ENCODE peak calls at places on chromosome 3, in nine cellular contexts. E is Peyer's patch, B is lower leg skin, Q is GM12891, D is stomach, U is heart left ventricle, O is A549, N is thyroid gland, Y is right lobe of liver. P is an unnamed sample.

GRCh38 chr3:126539558-126540250 is 15.7 kb downstream of the CHST13 start:
- DNase-seq in B (peak), Q (no peak), E (peak), O (no peak), N (no peak), Y (peak), U (no peak), D (no peak), P (no peak)

GRCh38 chr3:155202626-155203025 is 90.9 kb downstream of the STRIT1 start:
- DNase-seq in N (no peak), Q (no peak), U (no peak), B (peak), D (no peak), O (no peak), Y (no peak), E (no peak), P (no peak)

GRCh38 chr3:128179474-128179819 is 26.2 kb downstream of the EEFSEC start:
- DNase-seq in E (no peak), U (no peak), O (no peak), D (no peak), Q (no peak), N (no peak), Y (no peak), B (peak), P (no peak)

GRCh38 chr3:57082481-57082880 is 22.0 kb downstream of the SPATA12 start:
- DNase-seq in N (no peak), D (no peak), O (no peak), U (no peak), Q (no peak), Y (no peak), E (no peak), B (no peak), P (no peak)

GRCh38 chr3:111338059-111338698 is 203.8 kb upstream of the CD96 start:
- DNase-seq in N (peak), B (no peak), E (peak), Q (no peak), Y (peak), D (peak), U (peak), O (peak), P (peak)

GRCh38 chr3:24185738-24186384 is 240.8 kb downstream of the NR1D2 start:
- DNase-seq in Q (peak), D (peak), Y (peak), B (no peak), E (peak), O (peak), U (peak), N (peak), P (peak)

GRCh38 chr3:139537325-139537724 is 2.2 kb downstream of the RBP1 start:
- DNase-seq in B (no peak), Y (no peak), N (no peak), D (no peak), E (no peak), O (peak), U (no peak), Q (no peak), P (peak)

GRCh38 chr3:157810924-157811718 is 295.1 kb downstream of the SHOX2 start:
- DNase-seq in Y (no peak), E (no peak), N (no peak), D (no peak), O (no peak), Q (no peak), U (no peak), B (no peak), P (no peak)

GRCh38 chr3:1172642-1173041 is 79.8 kb downstream of the CNTN6 start:
- DNase-seq in U (no peak), B (no peak), O (no peak), D (no peak), E (no peak), N (no peak), Q (no peak), Y (no peak), P (no peak)

GRCh38 chr3:82586414-82586813 is 825.0 kb upstream of the GBE1 start:
- DNase-seq in D (no peak), Q (no peak), B (no peak), O (no peak), N (no peak), E (no peak), Y (no peak), U (no peak), P (no peak)

GRCh38 chr3:16377847-16378302 is 112.9 kb downstream of the OXNAD1 start:
- DNase-seq in Q (no peak), U (no peak), Y (no peak), N (peak), E (no peak), B (peak), O (no peak), D (no peak), P (no peak)

GRCh38 chr3:64454179-64454578 is 228.9 kb upstream of the PRICKLE2 start:
- DNase-seq in D (no peak), U (no peak), B (no peak), Y (no peak), E (no peak), Q (no peak), O (no peak), N (no peak), P (no peak)

GRCh38 chr3:8353364-8353763 is 148.3 kb upstream of the LMCD1 start:
- DNase-seq in N (no peak), Q (no peak), E (no peak), B (no peak), U (no peak), D (no peak), Y (no peak), O (no peak), P (no peak)

GRCh38 chr3:60079076-60079475 is 1029.3 kb upstream of the CFAP20DC start:
- DNase-seq in D (no peak), U (no peak), E (no peak), B (no peak), O (no peak), Q (no peak), N (no peak), Y (no peak), P (no peak)

GRCh38 chr3:171561601-171562323 is 101.6 kb upstream of the TNIK start:
- DNase-seq in E (no peak), N (no peak), Y (no peak), D (no peak), O (no peak), Q (no peak), U (no peak), B (no peak), P (no peak)

GRCh38 chr3:48432411-48433371 is 2.8 kb upstream of the PLXNB1 start:
- DNase-seq in U (no peak), O (peak), D (no peak), Q (no peak), B (no peak), Y (no peak), E (peak), N (no peak), P (no peak)

GRCh38 chr3:12875857-12876451 is 34.6 kb upstream of the RPL32 start:
- DNase-seq in E (peak), O (no peak), D (peak), N (peak), Q (no peak), U (peak), B (no peak), Y (no peak), P (no peak)

GRCh38 chr3:46812237-46812791 is 50.9 kb downstream of the MYL3 start:
- DNase-seq in N (peak), O (peak), E (peak), Y (peak), D (peak), U (peak), Q (no peak), B (peak), P (no peak)

GRCh38 chr3:194690501-194691372 is 5.1 kb downstream of the FAM43A start:
- DNase-seq in O (no peak), E (no peak), Y (no peak), D (peak), Q (no peak), B (peak), U (no peak), N (peak), P (no peak)

GRCh38 chr3:85808750-85809149 is 850.0 kb downstream of the CADM2 start:
- DNase-seq in O (no peak), B (no peak), E (no peak), Q (no peak), Y (no peak), U (no peak), D (no peak), N (no peak), P (no peak)

GRCh38 chr3:65729553-65729952 is 309.2 kb downstream of the MAGI1 start:
- DNase-seq in Q (no peak), O (no peak), E (no peak), B (no peak), U (peak), Y (no peak), D (no peak), N (no peak), P (no peak)

GRCh38 chr3:9396301-9396631 is 1.1 kb upstream of the SETD5 start:
- DNase-seq in N (peak), D (peak), Y (no peak), Q (peak), E (peak), U (no peak), O (peak), B (no peak), P (peak)
- TF ChIP-seq POLR2A in N (no peak), D (no peak), Y (peak), Q (peak), E (peak), U (no peak), O (peak), B (no peak), P (peak)

DNA sequence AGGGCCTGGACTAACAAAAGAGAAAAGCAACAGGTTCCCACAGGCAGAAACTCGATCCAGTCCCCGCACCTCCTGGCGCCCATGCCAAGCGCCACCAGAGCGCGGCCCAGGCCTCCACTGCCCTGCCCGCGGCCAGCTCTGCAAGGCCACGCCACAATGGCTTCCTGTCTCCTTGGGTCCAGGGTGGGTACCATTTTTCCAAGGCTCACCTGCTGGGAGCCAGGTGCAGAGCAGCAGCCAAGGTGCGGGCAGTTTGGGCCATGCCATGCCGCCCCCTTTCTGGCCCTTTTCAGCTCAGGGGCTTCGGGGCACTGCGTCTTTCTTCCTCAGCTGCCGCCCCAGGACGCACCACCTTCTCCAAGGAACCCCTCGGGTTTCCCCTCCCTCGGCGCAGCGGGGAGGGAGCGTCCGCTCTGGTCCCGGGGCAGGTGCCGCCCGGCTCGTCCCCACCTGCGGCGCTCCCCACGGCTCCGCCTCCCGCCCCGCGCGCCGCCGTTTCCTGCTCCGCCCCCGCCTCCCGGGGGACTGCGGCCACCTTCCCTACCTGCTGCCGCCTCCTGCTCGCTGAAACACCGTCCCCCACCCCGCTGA is at the start of gene ILDR1:
- DNase-seq in Y (peak), N (peak), B (no peak), D (peak), E (peak), Q (peak), O (no peak), U (no peak), P (no peak)
- TF ChIP-seq POLR2A in Y (no peak), N (no peak), B (no peak), D (no peak), E (peak), Q (no peak), O (no peak), U (no peak), P (no peak)

GRCh38 chr3:44976002-44976815 is at the start of the genes EXOSC7 and ZDHHC3:
- DNase-seq in U (peak), E (peak), Y (peak), B (peak), Q (peak), O (peak), D (peak), N (peak), P (peak)
- TF ChIP-seq POLR2A in U (no peak), E (peak), Y (peak), B (no peak), Q (peak), O (peak), D (no peak), N (no peak), P (peak)

GRCh38 chr3:88149516-88150362 is at the start of gene C3orf38:
- DNase-seq in B (peak), E (peak), O (peak), Y (peak), Q (peak), N (peak), D (peak), U (peak), P (peak)
- TF ChIP-seq POLR2A in B (no peak), E (peak), O (peak), Y (peak), Q (peak), N (no peak), D (no peak), U (no peak), P (peak)

GRCh38 chr3:98532709-98533571 is 1.2 kb downstream of the GPR15 start:
- DNase-seq in Q (no peak), N (no peak), Y (no peak), U (no peak), E (no peak), O (no peak), D (no peak), B (no peak), P (no peak)

GRCh38 chr3:98534734-98535133 is 3.0 kb downstream of the GPR15 start:
- DNase-seq in Q (no peak), O (no peak), Y (no peak), N (no peak), U (no peak), D (no peak), B (no peak), E (no peak), P (no peak)

GRCh38 chr3:98534168-98534567 is 2.4 kb downstream of the GPR15 start:
- DNase-seq in Y (no peak), U (no peak), B (no peak), O (no peak), D (no peak), N (no peak), Q (no peak), E (no peak), P (no peak)

GRCh38 chr3:98540346-98540745 is 8.6 kb downstream of the GPR15 start:
- DNase-seq in D (no peak), Y (no peak), Q (no peak), E (no peak), N (no peak), U (no peak), B (no peak), O (no peak), P (no peak)

DNA sequence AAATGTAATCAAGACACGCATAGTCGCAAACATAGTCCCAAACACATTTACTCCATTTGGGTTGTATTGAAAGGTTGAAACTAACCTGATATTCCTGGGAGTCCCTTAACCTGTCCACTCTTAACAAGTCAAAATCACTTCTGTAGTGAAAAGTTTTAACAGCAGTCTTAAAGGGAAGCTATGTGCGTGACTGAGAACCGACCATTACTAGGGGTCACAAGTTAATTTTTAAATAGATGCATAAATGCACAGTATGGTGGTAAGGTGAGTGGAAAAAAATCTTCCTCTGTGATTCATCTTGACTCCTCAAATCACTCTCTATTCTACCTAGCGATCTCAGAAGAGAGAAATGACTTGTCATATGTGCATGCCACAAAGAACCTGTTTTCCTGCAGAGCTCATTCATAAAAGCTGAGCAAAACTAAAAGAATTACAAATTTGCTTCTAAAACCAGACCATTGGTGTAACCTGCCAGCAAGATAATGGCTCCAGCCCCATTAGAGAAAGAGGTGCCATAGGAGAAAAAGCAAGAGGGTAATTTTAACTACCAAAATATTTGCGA is 4.8 kb downstream of the GPR15 start:
- DNase-seq in D (no peak), N (no peak), U (no peak), Q (no peak), O (no peak), B (no peak), E (no peak), Y (no peak), P (no peak)
- TF ChIP-seq POLR2A in D (no peak), N (no peak), U (no peak), Q (peak), O (no peak), B (no peak), E (no peak), Y (no peak), P (no peak)

DNA sequence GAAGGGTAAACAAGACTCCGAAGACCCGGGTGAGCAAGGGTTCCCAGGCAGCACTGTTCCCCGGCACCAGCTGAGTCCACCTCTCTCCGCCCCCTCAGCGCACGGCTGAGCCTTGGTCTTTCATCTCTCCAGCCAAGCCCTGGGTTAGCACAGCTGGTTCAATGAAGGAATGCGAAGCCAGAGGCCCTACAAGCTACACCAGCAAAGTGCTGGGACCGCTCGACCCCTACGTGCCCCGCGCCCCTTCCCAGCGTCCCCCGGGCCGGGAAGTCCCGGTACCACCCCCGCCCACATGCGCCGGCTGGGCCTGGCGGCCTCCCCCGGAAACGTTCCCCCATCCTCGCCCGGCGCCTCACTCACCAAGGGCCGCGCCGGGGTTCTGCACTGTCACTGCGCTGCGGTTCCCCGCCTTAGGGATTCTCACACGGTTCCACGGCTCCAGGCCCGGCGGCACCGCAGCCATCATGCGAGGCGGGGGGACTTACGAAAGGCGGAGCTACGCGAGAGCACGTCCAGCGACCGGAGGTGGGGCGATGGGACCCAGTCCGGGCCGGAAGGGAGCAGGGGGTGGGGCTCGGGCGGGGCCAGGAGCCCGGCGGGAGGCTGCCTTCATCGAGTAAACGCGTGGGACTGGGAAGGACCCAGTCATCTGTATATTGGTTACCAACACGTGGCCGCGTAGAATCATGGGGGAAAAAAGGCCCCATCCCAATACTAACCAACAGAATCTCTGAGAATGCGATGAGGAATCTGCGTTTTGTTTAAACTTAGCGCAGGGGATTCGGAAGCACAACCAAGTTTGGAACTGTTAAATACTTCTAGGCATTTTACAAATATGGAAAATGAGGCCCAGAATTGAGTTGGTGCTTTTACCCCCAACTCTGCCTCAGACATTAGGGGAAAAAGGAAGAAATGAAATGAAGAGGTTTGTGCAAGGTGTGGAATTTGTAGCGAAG is 28.7 kb downstream of the GTPBP8 start:
- DNase-seq in U (peak), E (peak), B (peak), O (peak), Y (peak), N (peak), D (peak), Q (peak), P (peak)
- TF ChIP-seq POLR2A in U (no peak), E (peak), B (no peak), O (peak), Y (no peak), N (no peak), D (no peak), Q (peak), P (peak)

GRCh38 chr3:50567386-50568182 is at the start of gene C3orf18:
- DNase-seq in Y (peak), N (peak), E (peak), B (peak), D (peak), U (peak), Q (peak), O (peak), P (peak)

GRCh38 chr3:50571486-50571885 is 2.2 kb downstream of the HEMK1 start:
- DNase-seq in O (no peak), U (no peak), N (no peak), B (no peak), E (no peak), D (no peak), Q (no peak), Y (no peak), P (no peak)

GRCh38 chr3:50570508-50571279 is 1.4 kb downstream of the HEMK1 start:
- DNase-seq in U (no peak), O (no peak), B (no peak), N (no peak), Q (no peak), Y (no peak), E (no peak), D (no peak), P (no peak)

GRCh38 chr3:50567011-50567385 is 549 bp downstream of the C3orf18 start:
- DNase-seq in D (no peak), O (no peak), Q (no peak), N (no peak), U (no peak), Y (no peak), B (no peak), E (no peak), P (no peak)

DNA sequence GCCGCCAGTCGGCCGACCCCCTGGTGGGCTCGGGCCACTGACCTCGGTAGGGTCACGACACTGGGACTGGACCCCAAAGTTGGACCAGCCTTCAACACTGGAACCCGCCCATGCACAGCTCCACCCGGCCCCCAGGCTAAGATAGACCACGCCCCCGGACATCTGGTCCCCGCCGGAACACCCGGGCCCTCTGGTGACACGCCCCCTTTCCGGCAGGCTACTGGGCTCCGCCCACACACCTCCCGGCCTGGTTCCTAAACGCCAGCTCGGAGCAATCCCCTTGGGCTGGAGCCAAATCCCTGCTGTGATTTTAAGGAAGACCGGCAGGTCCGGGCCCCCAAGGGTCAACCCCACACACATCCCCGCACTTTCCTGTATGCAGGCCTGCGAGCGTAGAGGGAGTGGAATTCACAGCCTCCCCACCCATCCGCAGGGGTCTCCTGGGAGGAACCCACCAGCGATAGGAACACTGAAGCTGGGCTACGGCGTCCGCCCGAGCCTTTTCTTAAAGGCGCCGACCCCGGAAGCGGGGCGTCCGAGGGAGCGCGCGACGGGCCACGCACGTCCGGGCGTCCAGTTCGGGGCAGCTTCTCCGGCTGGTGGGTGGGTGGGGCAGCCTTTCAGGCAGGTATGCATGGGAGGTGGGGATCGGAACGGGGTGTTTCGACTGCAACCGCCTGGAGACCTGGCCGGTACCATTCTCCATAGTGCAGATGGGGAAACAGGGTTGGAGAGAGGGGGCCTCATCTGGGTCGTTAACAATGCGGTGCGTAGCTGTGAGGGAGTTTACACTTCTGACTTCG is at the start of gene HEMK1:
- DNase-seq in D (peak), Q (peak), U (peak), O (peak), Y (peak), B (peak), N (peak), E (peak), P (peak)
- TF ChIP-seq POLR2A in D (no peak), Q (peak), U (no peak), O (peak), Y (no peak), B (no peak), N (no peak), E (peak), P (peak)